ENCODE peak calls at places on chromosome 1, in five cellular contexts. V, C, T, M and N are unnamed samples.

GRCh38 chr1:86466986-86467385 is 1.7 kb upstream of the CLCA1 start:
- DNase-seq in T (no peak), V (peak), C (no peak), M (no peak), N (peak)

GRCh38 chr1:85330206-85330605 is 53.8 kb upstream of the BCL10 start:
- DNase-seq in C (peak), V (peak), T (no peak), M (no peak), N (peak)

GRCh38 chr1:109624215-109625010 is 4.8 kb downstream of the AMPD2 start:
- DNase-seq in C (no peak), V (no peak), T (no peak), M (no peak), N (no peak)

GRCh38 chr1:234292548-234292947 is 80.7 kb upstream of the COA6 start:
- DNase-seq in T (no peak), M (no peak), C (no peak), V (no peak), N (no peak)

GRCh38 chr1:221522440-221523050 is 219.3 kb downstream of the DUSP10 start:
- DNase-seq in T (no peak), C (no peak), V (no peak), M (no peak), N (peak)

GRCh38 chr1:199163277-199164069 is 524.6 kb downstream of the PTPRC start:
- DNase-seq in M (no peak), T (no peak), V (no peak), C (no peak), N (no peak)

GRCh38 chr1:162003825-162004205 is 19.9 kb downstream of the OLFML2B start:
- DNase-seq in V (peak), C (peak), M (no peak), T (no peak), N (peak)

GRCh38 chr1:96374076-96374762 is 347.4 kb upstream of the PTBP2 start:
- DNase-seq in V (peak), M (no peak), C (no peak), T (no peak), N (peak)

GRCh38 chr1:115204529-115204928 is 115.2 kb upstream of the TSPAN2 start:
- DNase-seq in T (no peak), M (no peak), C (no peak), V (no peak), N (no peak)

GRCh38 chr1:156230102-156230501 is 11.9 kb upstream of the BGLAP start:
- DNase-seq in M (no peak), T (no peak), V (no peak), C (no peak), N (no peak)

GRCh38 chr1:116448785-116449385 is 75.8 kb downstream of the ATP1A1 start:
- DNase-seq in M (no peak), V (peak), T (no peak), C (no peak), N (peak)

GRCh38 chr1:38788285-38788684 is 71.3 kb downstream of the RRAGC start:
- DNase-seq in T (no peak), M (no peak), C (no peak), V (no peak), N (no peak)